ENCODE peak calls at places on chromosomes 7 and 10, in nine cellular contexts. N is HFF-Myc; G is uterus; S is anterior cingulate cortex; Y is activated B cell treated with CpG ODN at 0.5 μM for 24 hours; E is activated CD4-positive, alpha-beta T cell treated with anti-CD3 and anti-CD28 coated beads, Interleukin-2, amount 10 ng/mL, durations not matched to agents 7 days and 5 days; F is NCI-H748 treated with DMSO at 0.1 percent for 48 hours; P is AG04450; A is DMS 273 treated with DMSO at 0.1 percent for 48 hours. D is an unnamed sample.

GRCh38 chr7:34889951-34890350 is 147.3 kb downstream of the DPY19L1 start:
- DNase-seq in N (no peak), G (no peak), S (no peak), Y (no peak), E (no peak), F (no peak), P (no peak), A (no peak), D (no peak)

GRCh38 chr7:35374858-35375257 is 121.0 kb upstream of the TBX20 start:
- DNase-seq in N (no peak), G (no peak), S (no peak), Y (no peak), E (no peak), F (no peak), P (no peak), A (no peak), D (no peak)

GRCh38 chr7:129951076-129952011 is 1.4 kb downstream of the UBE2H start:
- DNase-seq in N (no peak), G (no peak), S (peak), Y (no peak), E (peak), F (no peak), P (no peak), A (no peak), D (peak)

GRCh38 chr7:131011976-131012375 is 278.0 kb upstream of the KLF14 start:
- DNase-seq in N (peak), G (no peak), S (no peak), Y (no peak), E (no peak), F (no peak), P (peak), A (peak), D (peak)

GRCh38 chr7:33040803-33041516 is 21.6 kb downstream of the NT5C3A start:
- DNase-seq in N (no peak), G (no peak), S (no peak), Y (no peak), E (peak), F (no peak), P (no peak), A (no peak), D (peak)

GRCh38 chr10:20634841-20635240 is 262.3 kb downstream of the NEBL start:
- DNase-seq in N (no peak), G (no peak), S (no peak), Y (no peak), E (no peak), F (no peak), P (no peak), A (no peak), D (no peak)

GRCh38 chr7:100832281-100832633 is 4.9 kb upstream of the EPHB4 start:
- DNase-seq in N (no peak), G (no peak), S (no peak), Y (no peak), E (no peak), F (no peak), P (no peak), A (no peak), D (no peak)

GRCh38 chr7:33705333-33705833 is 200.0 kb upstream of the BMPER start:
- DNase-seq in N (no peak), G (no peak), S (no peak), Y (no peak), E (no peak), F (no peak), P (no peak), A (no peak), D (no peak)

GRCh38 chr10:44946201-44946600 is 13.4 kb upstream of the RASSF4 start:
- DNase-seq in N (no peak), G (no peak), S (no peak), Y (no peak), E (no peak), F (no peak), P (no peak), A (no peak), D (no peak)

GRCh38 chr7:12771378-12771877 is 84.0 kb downstream of the ARL4A start:
- DNase-seq in N (no peak), G (peak), S (no peak), Y (no peak), E (no peak), F (peak), P (no peak), A (peak), D (no peak)

GRCh38 chr7:68238204-68238805 is 1241.7 kb downstream of the TYW1 start:
- DNase-seq in N (no peak), G (no peak), S (no peak), Y (no peak), E (no peak), F (no peak), P (no peak), A (no peak), D (no peak)

GRCh38 chr10:87873656-87874055 is 10.2 kb downstream of the PTEN start:
- DNase-seq in N (no peak), G (no peak), S (no peak), Y (no peak), E (no peak), F (no peak), P (no peak), A (no peak), D (no peak)

GRCh38 chr10:121734517-121735137 is 136.4 kb upstream of the FGFR2 start:
- DNase-seq in N (no peak), G (no peak), S (no peak), Y (no peak), E (no peak), F (no peak), P (no peak), A (no peak), D (peak)

GRCh38 chr10:119896937-119897336 is 4.4 kb downstream of the SEC23IP start:
- DNase-seq in N (no peak), G (peak), S (no peak), Y (no peak), E (no peak), F (no peak), P (no peak), A (no peak), D (no peak)

GRCh38 chr10:73828166-73828565 is 16.8 kb upstream of the NDST2 start:
- DNase-seq in N (no peak), G (no peak), S (no peak), Y (no peak), E (no peak), F (no peak), P (no peak), A (no peak), D (no peak)

GRCh38 chr10:6944450-6944849 is 364.4 kb upstream of the PRKCQ start:
- DNase-seq in N (no peak), G (no peak), S (no peak), Y (no peak), E (no peak), F (no peak), P (no peak), A (no peak), D (no peak)

GRCh38 chr10:19119191-19119590 is 70.6 kb downstream of the MALRD1 start:
- DNase-seq in N (no peak), G (no peak), S (no peak), Y (no peak), E (no peak), F (no peak), P (no peak), A (no peak), D (no peak)

GRCh38 chr10:46018453-46019169 is 11.8 kb downstream of the NCOA4 start:
- DNase-seq in N (no peak), G (no peak), S (no peak), Y (no peak), E (no peak), F (no peak), P (no peak), A (no peak), D (no peak)

GRCh38 chr10:62917475-62918238 is 101.5 kb upstream of the EGR2 start:
- DNase-seq in N (no peak), G (no peak), S (no peak), Y (no peak), E (no peak), F (no peak), P (no peak), A (no peak), D (no peak)

GRCh38 chr10:74096777-74097176 is 53.9 kb downstream of the AP3M1 start:
- DNase-seq in N (no peak), G (no peak), S (no peak), Y (no peak), E (no peak), F (no peak), P (no peak), A (no peak), D (no peak)

GRCh38 chr10:62779487-62780248 is 24.9 kb upstream of the ADO start:
- DNase-seq in N (no peak), G (no peak), S (no peak), Y (peak), E (peak), F (no peak), P (no peak), A (no peak), D (no peak)

GRCh38 chr7:117610390-117610789 is 130.6 kb downstream of the CFTR start:
- DNase-seq in N (no peak), G (no peak), S (no peak), Y (no peak), E (no peak), F (no peak), P (no peak), A (no peak), D (no peak)

GRCh38 chr7:69847921-69848612 is 249.8 kb downstream of the AUTS2 start:
- DNase-seq in N (no peak), G (no peak), S (no peak), Y (no peak), E (no peak), F (peak), P (no peak), A (no peak), D (no peak)